ENCODE peak calls at places on chromosomes 4 and X, in seven cellular contexts. H, M, T, V, P, A and O are unnamed samples.

GRCh38 chrX:53321216-53321942 is 40.0 kb upstream of the IQSEC2 start:
- DNase-seq in H (no peak), M (no peak), T (peak), V (peak), P (no peak), A (no peak), O (no peak)

GRCh38 chr4:150323551-150324325 is 245.5 kb downstream of the DCLK2 start:
- DNase-seq in H (no peak), M (no peak), T (peak), V (peak), P (no peak), A (no peak), O (no peak)

GRCh38 chrX:56068274-56068758 is 163.8 kb upstream of the KLF8 start:
- DNase-seq in H (no peak), M (no peak), T (no peak), V (no peak), P (no peak), A (no peak), O (no peak)

GRCh38 chr4:68948044-68948743 is 3.4 kb downstream of the UGT2A3 start:
- DNase-seq in H (no peak), M (no peak), T (no peak), V (no peak), P (no peak), A (no peak), O (no peak)

GRCh38 chr4:93031431-93032098 is 727.8 kb downstream of the GRID2 start:
- DNase-seq in H (no peak), M (no peak), T (no peak), V (no peak), P (no peak), A (no peak), O (no peak)

GRCh38 chrX:53813663-53814440 is 127.3 kb upstream of the HUWE1 start:
- DNase-seq in H (no peak), M (no peak), T (no peak), V (no peak), P (no peak), A (no peak), O (no peak)

GRCh38 chr4:25608644-25609043 is 47.0 kb upstream of the SLC34A2 start:
- DNase-seq in H (no peak), M (no peak), T (peak), V (no peak), P (no peak), A (no peak), O (no peak)

GRCh38 chrX:118536687-118537461 is 41.3 kb downstream of the DOCK11 start:
- DNase-seq in H (peak), M (peak), T (peak), V (no peak), P (no peak), A (no peak), O (peak)

GRCh38 chr4:183758735-183759447 is 99.8 kb downstream of the TRAPPC11 start:
- DNase-seq in H (no peak), M (no peak), T (no peak), V (no peak), P (no peak), A (no peak), O (no peak)

GRCh38 chr4:73375328-73375741 is 28.8 kb upstream of the ALB start:
- DNase-seq in H (no peak), M (no peak), T (no peak), V (no peak), P (no peak), A (no peak), O (no peak)

GRCh38 chr4:104465620-104466019 is 29.1 kb downstream of the CXXC4 start:
- DNase-seq in H (no peak), M (no peak), T (no peak), V (no peak), P (no peak), A (no peak), O (no peak)

GRCh38 chr4:56786955-56787354 is 34.5 kb downstream of the SPINK2 start:
- DNase-seq in H (no peak), M (no peak), T (peak), V (no peak), P (no peak), A (no peak), O (no peak)

GRCh38 chrX:40671126-40671525 is 23.8 kb upstream of the CXorf38 start:
- DNase-seq in H (no peak), M (no peak), T (no peak), V (no peak), P (no peak), A (no peak), O (no peak)

GRCh38 chrX:44152867-44153266 is 179.7 kb upstream of the NDP start:
- DNase-seq in H (no peak), M (no peak), T (no peak), V (no peak), P (no peak), A (no peak), O (no peak)

GRCh38 chr4:44118971-44119680 is 329.5 kb downstream of the KCTD8 start:
- DNase-seq in H (no peak), M (no peak), T (no peak), V (no peak), P (no peak), A (no peak), O (peak)

GRCh38 chr4:34943719-34944386 is 1300.5 kb downstream of the ARAP2 start:
- DNase-seq in H (no peak), M (no peak), T (no peak), V (no peak), P (no peak), A (no peak), O (no peak)

GRCh38 chr4:141763373-141763772 is 127.0 kb downstream of the IL15 start:
- DNase-seq in H (no peak), M (no peak), T (no peak), V (no peak), P (no peak), A (no peak), O (no peak)

GRCh38 chrX:106170318-106170717 is 2.2 kb downstream of the PWWP3B start:
- DNase-seq in H (no peak), M (peak), T (peak), V (no peak), P (no peak), A (no peak), O (no peak)

GRCh38 chr4:37689353-37689752 is 3.2 kb upstream of the RELL1 start:
- DNase-seq in H (no peak), M (no peak), T (no peak), V (no peak), P (no peak), A (no peak), O (no peak)

GRCh38 chr4:170030121-170030520 is 3.9 kb upstream of the MFAP3L start:
- DNase-seq in H (no peak), M (no peak), T (no peak), V (no peak), P (no peak), A (no peak), O (no peak)

GRCh38 chr4:154039435-154040061 is 250.7 kb upstream of the SFRP2 start:
- DNase-seq in H (no peak), M (no peak), T (no peak), V (no peak), P (peak), A (no peak), O (peak)

GRCh38 chr4:119536572-119537528 is 91.8 kb downstream of the PDE5A start:
- DNase-seq in H (no peak), M (no peak), T (no peak), V (no peak), P (no peak), A (no peak), O (no peak)

GRCh38 chrX:134623293-134624045 is 34.8 kb downstream of the PLAC1 start:
- DNase-seq in H (no peak), M (no peak), T (no peak), V (no peak), P (no peak), A (no peak), O (no peak)

GRCh38 chr4:94665500-94666398 is 92.0 kb upstream of the BMPR1B start:
- DNase-seq in H (no peak), M (no peak), T (peak), V (no peak), P (no peak), A (no peak), O (no peak)

GRCh38 chr4:126526335-126526734 is 1106.4 kb upstream of the INTU start:
- DNase-seq in H (no peak), M (no peak), T (no peak), V (no peak), P (no peak), A (no peak), O (no peak)

GRCh38 chrX:153921511-153922285 is 4.4 kb downstream of the ARHGAP4 start:
- DNase-seq in H (no peak), M (no peak), T (peak), V (no peak), P (no peak), A (no peak), O (no peak)

GRCh38 chr4:45324381-45325111 is 598.2 kb upstream of the GNPDA2 start:
- DNase-seq in H (no peak), M (no peak), T (no peak), V (no peak), P (no peak), A (no peak), O (no peak)

GRCh38 chr4:4524364-4524763 is 17.5 kb downstream of the STX18 start:
- DNase-seq in H (no peak), M (no peak), T (peak), V (no peak), P (no peak), A (no peak), O (no peak)

GRCh38 chr4:159012381-159012780 is 90.5 kb upstream of the RAPGEF2 start:
- DNase-seq in H (no peak), M (no peak), T (no peak), V (no peak), P (no peak), A (no peak), O (no peak)

GRCh38 chr4:161894493-161895167 is 269.2 kb downstream of the FSTL5 start:
- DNase-seq in H (no peak), M (no peak), T (no peak), V (no peak), P (no peak), A (no peak), O (no peak)

GRCh38 chrX:72624194-72624593 is 51.6 kb upstream of the HDAC8 start:
- DNase-seq in H (no peak), M (no peak), T (no peak), V (no peak), P (no peak), A (no peak), O (no peak)

GRCh38 chrX:65994519-65995501 is 45.1 kb downstream of the VSIG4 start:
- DNase-seq in H (no peak), M (no peak), T (no peak), V (no peak), P (no peak), A (no peak), O (no peak)

GRCh38 chr4:11954093-11954492 is 525.4 kb upstream of the HS3ST1 start:
- DNase-seq in H (no peak), M (peak), T (peak), V (no peak), P (no peak), A (no peak), O (peak)

GRCh38 chr4:27789768-27790167 is 929.1 kb downstream of the STIM2 start:
- DNase-seq in H (no peak), M (no peak), T (no peak), V (no peak), P (no peak), A (no peak), O (no peak)

GRCh38 chr4:25104561-25104960 is 55.7 kb downstream of the SEPSECS start:
- DNase-seq in H (no peak), M (no peak), T (no peak), V (no peak), P (no peak), A (no peak), O (no peak)

GRCh38 chrX:22950278-22951266 is 49.2 kb upstream of the DDX53 start:
- DNase-seq in H (no peak), M (no peak), T (no peak), V (no peak), P (no peak), A (no peak), O (no peak)

GRCh38 chr4:117134386-117134785 is 49.0 kb upstream of the TRAM1L1 start:
- DNase-seq in H (no peak), M (peak), T (peak), V (no peak), P (peak), A (no peak), O (peak)

GRCh38 chr4:181687116-181687515 is 556.1 kb upstream of the TENM3 start:
- DNase-seq in H (no peak), M (no peak), T (no peak), V (no peak), P (no peak), A (no peak), O (no peak)

GRCh38 chrX:20267924-20268701 is 1.4 kb upstream of the RPS6KA3 start:
- DNase-seq in H (no peak), M (no peak), T (peak), V (no peak), P (no peak), A (peak), O (no peak)

GRCh38 chrX:11367609-11368430 is 74.6 kb downstream of the AMELX start:
- DNase-seq in H (no peak), M (no peak), T (peak), V (no peak), P (no peak), A (no peak), O (no peak)